ENCODE peak calls at places on chromosomes 7 and 10, in nine cellular contexts. R is neural crest cell; D is AG10803; Y is GM13977; B is CD8-positive, alpha-beta T cell; W is breast epithelium; E is SK-N-SH; G is HCT116; Z is progenitor cell of endocrine pancreas. U is an unnamed sample.

GRCh38 chr10:93211989-93212388 is 138.3 kb downstream of the CYP26A1 start:
- DNase-seq in W (no peak), Y (no peak), G (no peak), E (no peak), R (no peak), B (no peak), Z (no peak), D (peak), U (no peak)

GRCh38 chr10:114095676-114096331 is 52.1 kb downstream of the ADRB1 start:
- DNase-seq in R (no peak), D (no peak), E (peak), B (no peak), Z (no peak), Y (peak), G (no peak), W (no peak), U (no peak)

GRCh38 chr10:17735166-17735941 is 16.6 kb upstream of the TMEM236 start:
- DNase-seq in D (no peak), E (no peak), B (no peak), Z (no peak), Y (no peak), W (no peak), G (no peak), R (no peak), U (no peak)

GRCh38 chr10:72626444-72626754 is 520 bp upstream of the MICU1 start:
- DNase-seq in R (no peak), Y (no peak), D (no peak), E (no peak), W (no peak), Z (no peak), B (no peak), G (no peak), U (no peak)

GRCh38 chr10:77763453-77764430 is 126.1 kb upstream of the KCNMA1 start:
- DNase-seq in R (no peak), W (no peak), B (no peak), G (no peak), Y (no peak), Z (no peak), D (no peak), E (no peak), U (no peak)

GRCh38 chr7:8063706-8064297 is 95.2 kb downstream of the GLCCI1 start:
- DNase-seq in E (no peak), R (no peak), W (no peak), D (peak), Z (no peak), B (no peak), G (no peak), Y (no peak), U (no peak)

GRCh38 chr10:17737021-17737965 is 14.7 kb upstream of the TMEM236 start:
- DNase-seq in R (no peak), E (peak), B (no peak), Z (no peak), Y (peak), D (peak), W (no peak), G (no peak), U (no peak)

GRCh38 chr10:110220383-110220782 is 13.0 kb downstream of the MXI1 start:
- DNase-seq in E (no peak), Y (no peak), R (no peak), B (no peak), W (no peak), D (no peak), G (no peak), Z (no peak), U (no peak)

GRCh38 chr10:79929409-79929904 is 19.4 kb downstream of the SFTPD start:
- DNase-seq in B (peak), Z (peak), E (peak), R (peak), G (peak), D (peak), Y (peak), W (peak), U (peak)

GRCh38 chr7:158378978-158379377 is 208.6 kb downstream of the PTPRN2 start:
- DNase-seq in E (no peak), Y (no peak), D (no peak), G (no peak), W (no peak), Z (no peak), R (no peak), B (no peak), U (no peak)

GRCh38 chr10:10765017-10765416 is 252.7 kb upstream of the CELF2 start:
- DNase-seq in D (no peak), Y (no peak), B (no peak), E (no peak), Z (no peak), R (no peak), G (no peak), W (no peak), U (no peak)

GRCh38 chr7:31488562-31489203 is 25.2 kb upstream of the ITPRID1 start:
- DNase-seq in Y (peak), B (no peak), E (peak), R (peak), W (no peak), G (peak), D (peak), Z (no peak), U (no peak)

GRCh38 chr7:105581066-105581811 is at the start of gene EFCAB10:
- DNase-seq in D (peak), B (no peak), G (peak), W (peak), Y (peak), R (peak), E (peak), Z (peak), U (peak)

GRCh38 chr10:98745645-98746044 is 298.9 kb upstream of the HPS1 start:
- DNase-seq in Z (no peak), E (no peak), G (no peak), R (no peak), Y (no peak), D (no peak), W (no peak), B (no peak), U (no peak)

GRCh38 chr7:21041252-21041651 is 254.6 kb upstream of the SP8 start:
- DNase-seq in Y (no peak), D (no peak), R (no peak), W (no peak), B (no peak), G (no peak), Z (no peak), E (no peak), U (no peak)

GRCh38 chr7:140605337-140605736 is 35.3 kb downstream of the DENND2A start:
- DNase-seq in E (no peak), G (no peak), D (peak), B (no peak), W (no peak), R (no peak), Z (no peak), Y (no peak), U (no peak)
- TF ChIP-seq CTCF in E (no peak), G (no peak), D (no peak), B (no peak), W (no peak), R (no peak), Z (no peak), Y (no peak), U (no peak)

GRCh38 chr10:84820121-84820520 is 491.7 kb downstream of the CCSER2 start:
- DNase-seq in G (peak), E (no peak), Z (no peak), R (no peak), D (no peak), Y (no peak), W (no peak), B (no peak), U (no peak)
- TF ChIP-seq CTCF in G (peak), E (no peak), Z (no peak), R (peak), D (no peak), Y (peak), W (no peak), B (no peak), U (peak)

GRCh38 chr7:3592438-3593134 is 291.5 kb downstream of the SDK1 start:
- DNase-seq in W (no peak), G (no peak), Z (no peak), E (no peak), R (no peak), D (no peak), B (no peak), Y (no peak), U (no peak)

GRCh38 chr7:3591944-3592343 is 290.9 kb downstream of the SDK1 start:
- DNase-seq in B (no peak), Z (no peak), G (no peak), D (no peak), W (no peak), R (no peak), E (no peak), Y (no peak), U (no peak)

GRCh38 chr7:3598855-3599254 is 297.8 kb downstream of the SDK1 start:
- DNase-seq in B (no peak), W (no peak), Y (no peak), G (no peak), E (peak), Z (no peak), D (no peak), R (no peak), U (no peak)

GRCh38 chr7:3597243-3597642 is 296.2 kb downstream of the SDK1 start:
- DNase-seq in Z (no peak), Y (no peak), G (no peak), R (no peak), D (no peak), B (no peak), W (no peak), E (no peak), U (no peak)
- TF ChIP-seq CTCF in Z (no peak), Y (no peak), G (no peak), R (no peak), D (no peak), B (no peak), W (no peak), E (no peak), U (no peak)

DNA sequence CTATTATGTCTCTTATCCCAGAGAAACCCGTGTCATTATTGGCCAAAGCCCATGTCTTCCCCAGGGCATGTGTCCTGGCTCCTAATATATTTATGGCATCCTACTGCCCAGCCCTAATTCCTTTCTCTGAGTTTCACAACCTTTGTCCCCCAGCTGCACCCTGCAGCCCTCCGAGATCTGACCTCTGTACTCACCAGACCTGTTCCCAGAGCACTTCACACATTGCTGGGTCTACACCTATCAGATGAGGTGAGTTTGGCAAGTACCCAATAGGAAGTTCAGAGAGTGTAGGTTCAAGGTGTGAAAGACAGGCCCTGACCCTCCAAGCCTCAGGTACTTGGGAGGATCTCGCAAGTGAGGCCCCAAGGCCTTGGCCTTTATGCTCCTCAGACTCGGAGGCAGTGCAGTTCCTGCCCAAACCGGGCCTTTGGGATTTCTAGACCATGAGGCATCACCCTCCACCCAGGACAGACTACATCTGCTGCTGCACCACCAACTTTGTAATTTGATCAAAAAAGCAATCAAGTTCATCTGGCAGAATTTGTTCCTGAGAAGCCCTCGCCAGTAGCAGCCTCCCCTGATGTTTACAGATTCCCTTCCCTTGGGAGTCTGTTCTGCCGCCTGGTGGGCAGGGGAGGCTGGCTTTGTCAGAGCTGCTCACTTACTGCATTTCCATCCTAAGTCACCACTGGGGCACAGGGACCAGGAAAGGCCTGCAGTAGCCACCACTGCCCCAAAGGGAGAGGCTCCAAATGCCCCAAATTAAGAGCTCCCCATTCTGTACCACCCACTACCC is 2.2 kb downstream of the CAMK2G start:
- DNase-seq in E (peak), Z (no peak), G (no peak), D (peak), W (no peak), R (no peak), B (no peak), Y (no peak), U (no peak)
- TF ChIP-seq CTCF in E (peak), Z (peak), G (no peak), D (peak), W (no peak), R (peak), B (no peak), Y (no peak), U (no peak)

GRCh38 chr10:58631715-58632114 is 119.0 kb downstream of the BICC1 start:
- DNase-seq in E (no peak), W (no peak), Z (no peak), D (no peak), B (no peak), Y (no peak), R (no peak), G (no peak), U (no peak)
- TF ChIP-seq CTCF in E (peak), W (no peak), Z (no peak), D (no peak), B (no peak), Y (no peak), R (no peak), G (no peak), U (no peak)

GRCh38 chr10:61749271-61749670 is 86.5 kb downstream of the CABCOCO1 start:
- DNase-seq in Y (no peak), E (no peak), G (no peak), B (no peak), R (no peak), W (no peak), D (no peak), Z (no peak), U (no peak)

GRCh38 chr10:61742812-61743211 is 80.1 kb downstream of the CABCOCO1 start:
- DNase-seq in E (no peak), D (no peak), Z (no peak), W (no peak), Y (no peak), G (no peak), B (no peak), R (no peak), U (no peak)

GRCh38 chr10:61747341-61747740 is 84.6 kb downstream of the CABCOCO1 start:
- DNase-seq in Y (no peak), E (no peak), G (no peak), R (no peak), W (no peak), D (peak), Z (no peak), B (no peak), U (no peak)

DNA sequence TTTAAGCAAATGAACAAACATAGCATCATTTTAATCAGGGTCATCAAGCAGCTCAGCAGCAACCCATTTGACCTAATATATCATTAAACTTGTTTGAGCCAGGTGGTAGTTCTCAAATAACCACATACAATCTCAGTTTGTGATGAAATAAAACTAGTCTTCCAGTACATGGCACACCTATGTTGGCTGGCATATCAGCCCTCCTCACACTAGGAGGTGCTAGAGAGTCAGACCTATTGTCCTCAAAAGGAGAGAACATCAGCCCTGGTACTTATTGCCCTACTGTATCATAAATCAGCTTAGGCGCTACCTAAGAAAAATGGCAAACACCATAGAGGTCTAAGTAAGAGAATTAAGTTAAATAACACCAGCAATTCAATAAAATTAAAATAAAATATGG is 81.7 kb downstream of the CABCOCO1 start:
- DNase-seq in D (no peak), Y (no peak), R (no peak), W (no peak), G (no peak), Z (no peak), E (no peak), B (no peak), U (no peak)
- TF ChIP-seq CTCF in D (peak), Y (peak), R (peak), W (no peak), G (peak), Z (peak), E (peak), B (no peak), U (peak)

GRCh38 chr10:50289196-50289595 is 37.9 kb upstream of the ASAH2 start:
- DNase-seq in Y (no peak), W (no peak), B (no peak), G (no peak), R (no peak), E (no peak), D (no peak), Z (no peak), U (no peak)

GRCh38 chr10:50293508-50294320 is 42.4 kb upstream of the ASAH2 start:
- DNase-seq in D (no peak), R (no peak), E (no peak), G (no peak), Y (no peak), Z (no peak), W (no peak), B (no peak), U (no peak)

GRCh38 chr10:50294582-50294981 is 43.3 kb upstream of the ASAH2 start:
- DNase-seq in R (no peak), Y (no peak), G (no peak), D (no peak), E (no peak), B (no peak), W (no peak), Z (no peak), U (no peak)

GRCh38 chr10:50295367-50295766 is 44.1 kb upstream of the ASAH2 start:
- DNase-seq in W (no peak), E (no peak), D (no peak), R (no peak), Y (no peak), B (no peak), G (no peak), Z (no peak), U (no peak)

DNA sequence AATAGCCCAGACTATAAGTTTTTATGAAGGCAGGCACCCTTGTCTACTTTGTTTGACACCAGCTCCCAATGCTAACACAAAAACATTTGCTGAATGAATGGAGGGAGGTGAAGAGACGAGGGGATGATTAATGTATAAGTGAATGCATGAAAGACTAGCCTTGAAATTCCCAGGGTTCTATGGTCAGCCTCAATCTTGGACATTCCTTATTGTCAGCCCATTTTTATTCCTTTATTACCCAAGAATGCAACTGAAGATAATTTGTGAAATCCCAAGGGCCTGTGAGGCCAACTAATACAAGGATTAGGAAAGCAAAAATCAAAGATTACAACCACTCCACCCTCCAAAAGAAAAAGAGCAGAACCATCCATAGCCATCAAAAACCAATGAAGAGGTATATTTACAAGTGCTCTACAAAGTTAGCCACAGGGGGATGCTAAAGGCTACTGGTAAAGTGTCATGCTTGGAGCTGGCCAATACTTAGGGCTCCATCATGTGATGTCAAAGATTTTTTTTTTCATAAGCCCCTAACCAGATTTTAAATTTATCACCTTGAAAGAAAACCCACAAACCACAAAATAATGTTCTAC is 40.0 kb upstream of the ASAH2 start:
- DNase-seq in Y (peak), Z (no peak), E (no peak), B (no peak), G (no peak), R (no peak), D (peak), W (no peak), U (no peak)
- TF ChIP-seq CTCF in Y (peak), Z (no peak), E (peak), B (no peak), G (peak), R (no peak), D (peak), W (no peak), U (peak)

DNA sequence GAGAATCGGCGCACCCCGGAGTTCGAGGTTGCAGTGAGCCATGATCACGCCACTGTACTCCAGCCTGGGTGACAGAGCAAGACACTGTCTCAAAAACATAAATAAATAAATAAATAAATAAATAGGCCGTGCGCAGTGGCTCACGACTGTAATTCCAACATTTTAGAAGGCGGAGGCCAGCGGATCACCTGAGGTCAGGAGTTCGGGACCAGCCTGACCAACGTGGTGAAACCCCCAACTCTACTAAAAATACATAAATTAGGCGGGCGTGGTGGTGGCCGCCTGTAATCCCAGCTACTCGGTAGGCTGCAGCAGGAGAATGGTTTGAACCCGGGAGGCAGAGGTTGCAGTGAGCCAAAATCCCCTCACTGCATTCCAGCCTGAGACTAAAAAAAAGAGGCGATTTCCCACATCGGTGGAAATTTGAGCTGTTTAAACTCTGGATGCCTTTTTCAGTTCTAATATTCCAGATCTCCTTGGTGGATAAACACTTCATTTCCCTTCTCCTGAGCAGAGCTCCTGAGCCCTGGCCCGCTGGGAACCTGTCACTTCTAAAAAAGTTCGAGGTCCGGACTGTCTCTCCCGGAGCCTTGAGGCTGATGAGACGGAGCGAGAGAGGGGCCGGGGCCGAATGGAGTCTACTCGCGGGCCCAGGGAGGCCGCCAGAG is 2.0 kb upstream of the NFKB2 start:
- DNase-seq in R (no peak), Y (no peak), Z (no peak), D (no peak), E (peak), B (no peak), G (no peak), W (no peak), U (peak)
- TF ChIP-seq CTCF in R (no peak), Y (peak), Z (no peak), D (no peak), E (peak), B (peak), G (peak), W (no peak), U (peak)

DNA sequence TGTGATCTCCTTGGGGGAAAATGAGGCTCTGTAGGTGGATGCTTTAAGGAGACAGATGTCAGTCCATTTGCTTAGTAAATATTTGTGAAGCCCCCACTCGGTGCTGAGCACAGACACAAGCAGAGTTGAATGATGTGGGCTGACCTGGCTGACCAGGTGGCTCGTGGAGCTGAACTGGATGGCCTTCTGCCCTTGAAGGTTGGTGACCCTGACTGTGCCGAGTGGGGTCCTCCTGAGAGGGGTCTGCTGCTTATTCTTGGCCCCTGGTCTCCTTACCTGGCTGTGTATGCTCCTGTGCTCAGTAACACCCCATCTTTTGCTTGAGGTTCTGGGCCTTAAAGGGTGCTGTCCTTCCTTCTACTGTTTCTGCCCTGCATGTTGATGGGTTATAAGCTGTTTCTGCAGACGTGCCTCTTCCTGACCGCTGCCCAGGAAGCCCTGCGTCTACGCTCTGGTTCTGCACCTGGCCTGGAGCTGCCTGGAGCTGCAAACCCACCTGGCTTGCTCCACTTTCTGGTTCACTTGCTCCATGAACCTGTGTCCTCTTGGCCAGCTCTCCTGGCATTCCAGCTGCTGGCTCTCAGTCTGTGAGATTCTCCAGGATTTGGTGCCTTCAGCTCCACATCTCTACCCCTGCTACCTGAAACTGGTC is 76.4 kb downstream of the ADCY1 start:
- DNase-seq in E (no peak), Z (no peak), W (no peak), R (no peak), G (no peak), B (no peak), D (no peak), Y (no peak), U (no peak)
- TF ChIP-seq CTCF in E (no peak), Z (no peak), W (no peak), R (no peak), G (no peak), B (no peak), D (no peak), Y (no peak), U (no peak)

GRCh38 chr7:132575987-132576722 is at the start of gene PLXNA4:
- DNase-seq in W (no peak), E (peak), R (peak), D (peak), G (no peak), Z (no peak), B (no peak), Y (peak), U (no peak)
- TF ChIP-seq CTCF in W (no peak), E (peak), R (no peak), D (no peak), G (no peak), Z (no peak), B (no peak), Y (no peak), U (no peak)

U was measured in D721Med.